ENCODE peak calls at places on chromosomes 6 and 20, in four cellular contexts. P, N, F and Q are unnamed samples.

GRCh38 chr6:170420791-170421776 is 114.5 kb downstream of the FAM120B start:
- DNase-seq in P (no peak), F (no peak), N (no peak), Q (no peak)

GRCh38 chr20:63972312-63973159 is 2.8 kb upstream of the ZNF512B start:
- DNase-seq in F (peak; percentile 48), P (peak; percentile 46), N (no peak), Q (no peak)

GRCh38 chr20:57553376-57554018 is 7.4 kb upstream of the PCK1 start:
- DNase-seq in N (no peak), P (no peak), F (no peak), Q (no peak)

GRCh38 chr6:132065556-132065955 is 114.4 kb upstream of the CCN2 start:
- DNase-seq in F (no peak), N (no peak), P (no peak), Q (peak; percentile 23)

GRCh38 chr6:146666909-146667308 is 68.1 kb downstream of the ADGB start:
- DNase-seq in F (no peak), P (no peak), N (no peak), Q (no peak)

GRCh38 chr6:107075951-107076381 is 39.3 kb downstream of the BEND3 start:
- DNase-seq in P (no peak), F (no peak), N (no peak), Q (no peak)

GRCh38 chr20:9815662-9816061 is 23.2 kb downstream of the PAK5 start:
- DNase-seq in F (no peak), N (no peak), P (no peak), Q (no peak)

GRCh38 chr6:56624728-56625069 is 18.0 kb downstream of the DST start:
- DNase-seq in F (no peak), N (no peak), P (no peak), Q (no peak)

GRCh38 chr6:148776321-148776966 is 29.6 kb downstream of the UST start:
- DNase-seq in F (no peak), N (no peak), P (no peak), Q (peak; percentile 57)

GRCh38 chr20:1880529-1881239 is 14.5 kb upstream of the SIRPA start:
- DNase-seq in N (no peak), P (no peak), F (no peak), Q (no peak)

GRCh38 chr6:107634147-107635057 is 144.5 kb downstream of the SOBP start:
- DNase-seq in N (no peak), F (no peak), P (no peak), Q (no peak)

GRCh38 chr6:5190467-5190866 is 70.3 kb downstream of the LYRM4 start:
- DNase-seq in N (no peak), F (no peak), P (no peak), Q (peak; percentile 97)

GRCh38 chr20:25398363-25399037 is 7.9 kb upstream of the ABHD12 start:
- DNase-seq in N (no peak), F (no peak), P (no peak), Q (no peak)

GRCh38 chr6:162733489-162733888 is 5.7 kb downstream of the PACRG start:
- DNase-seq in N (no peak), P (no peak), F (no peak), Q (no peak)

GRCh38 chr20:1667510-1668085 is 10.0 kb upstream of the SIRPG start:
- DNase-seq in N (no peak), F (no peak), P (no peak), Q (no peak)

GRCh38 chr6:157244175-157244574 is 79.1 kb downstream of the TMEM242 start:
- DNase-seq in N (no peak), F (no peak), P (no peak), Q (peak; percentile 24)

GRCh38 chr6:41779336-41779735 is 364 bp downstream of the FRS3 start:
- DNase-seq in P (no peak), F (no peak), N (no peak), Q (no peak)

GRCh38 chr6:45697605-45698004 is 318.1 kb downstream of the CLIC5 start:
- DNase-seq in F (no peak), N (no peak), P (no peak), Q (peak; percentile 99)

GRCh38 chr6:168333039-168333438 is 13.5 kb upstream of the DACT2 start:
- DNase-seq in F (no peak), N (no peak), P (no peak), Q (no peak)
- TF ChIP-seq CTCF in F (no peak), N (no peak), P (no peak), Q (peak; percentile 26)

DNA sequence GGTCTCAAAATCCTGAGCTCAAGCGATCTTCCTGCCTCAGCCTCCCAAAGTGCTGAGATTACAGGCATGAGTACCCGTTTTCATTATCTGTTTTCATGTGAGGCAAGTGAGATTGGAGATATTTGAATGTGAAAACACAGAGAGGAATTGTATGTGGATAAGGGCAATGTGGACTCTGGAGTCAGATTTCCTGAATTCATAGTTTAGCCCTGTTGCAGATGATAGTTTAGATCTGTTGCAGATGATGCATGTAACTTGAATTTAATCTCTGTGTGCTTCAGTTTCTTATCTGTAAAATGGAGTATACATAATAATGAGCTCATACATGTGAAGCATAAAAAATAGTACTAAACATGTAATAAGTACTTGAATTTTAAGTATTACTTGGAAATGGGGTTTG is 3.7 kb downstream of the SMPDL3A start:
- DNase-seq in P (no peak), N (no peak), F (no peak), Q (no peak)
- H3K27ac ChIP-seq in P (peak overlapping the region; percentile 94), N (no peak overlapping the region), F (no peak overlapping the region), Q (no peak overlapping the region)

GRCh38 chr6:99801805-99802204 is 192.2 kb downstream of the MCHR2 start:
- DNase-seq in P (no peak), N (no peak), F (no peak), Q (no peak)

GRCh38 chr6:99802396-99803031 is 191.5 kb downstream of the MCHR2 start:
- DNase-seq in P (no peak), F (no peak), N (no peak), Q (no peak)
- TF ChIP-seq CTCF in P (no peak), F (no peak), N (no peak), Q (no peak)

GRCh38 chr6:117309069-117309468 is 43.7 kb downstream of the VGLL2 start:
- DNase-seq in F (no peak), N (no peak), P (no peak), Q (no peak)

GRCh38 chr6:117307655-117308054 is 42.3 kb downstream of the VGLL2 start:
- DNase-seq in N (no peak), F (no peak), P (no peak), Q (no peak)

GRCh38 chr6:117306227-117306784 is 40.9 kb downstream of the VGLL2 start:
- DNase-seq in N (no peak), P (no peak), F (no peak), Q (no peak)

GRCh38 chr6:117309613-117310012 is 44.3 kb downstream of the VGLL2 start:
- DNase-seq in N (no peak), F (no peak), P (no peak), Q (no peak)

DNA sequence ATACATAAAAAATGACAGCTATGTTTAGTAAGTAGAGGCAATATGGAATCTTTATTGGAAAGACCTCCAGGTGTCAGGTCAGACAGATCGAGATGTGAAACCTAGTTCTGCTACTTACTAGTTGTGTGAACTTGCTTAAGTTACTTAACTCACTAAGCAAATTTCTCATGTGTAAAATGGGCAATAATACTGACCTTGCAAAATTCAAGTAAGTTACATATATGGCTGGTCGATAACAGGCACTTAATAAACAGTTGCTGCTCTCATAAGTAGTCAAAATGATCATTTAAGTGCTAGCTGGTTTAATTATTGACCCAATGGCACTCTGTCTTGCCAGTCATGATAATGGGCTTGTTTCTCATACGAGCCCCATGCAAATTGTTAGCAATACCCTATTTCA is 46.0 kb downstream of the VGLL2 start:
- DNase-seq in N (no peak), F (no peak), P (no peak), Q (no peak)
- H3K27ac ChIP-seq in N (no peak overlapping the region), F (no peak overlapping the region), P (no peak overlapping the region), Q (no peak overlapping the region)

GRCh38 chr20:406200-407096 is 1.7 kb upstream of the RBCK1 start:
- DNase-seq in P (no peak), F (no peak), N (no peak), Q (no peak)

GRCh38 chr20:409697-410559 is 1.8 kb downstream of the RBCK1 start:
- DNase-seq in N (no peak), P (peak; percentile 67), F (no peak), Q (no peak)

GRCh38 chr20:408843-409696 is 971 bp downstream of the RBCK1 start:
- DNase-seq in P (no peak), N (no peak), F (no peak), Q (no peak)

GRCh38 chr20:407097-407952 is 774 bp upstream of the RBCK1 start:
- DNase-seq in P (peak; percentile 90), F (peak; percentile 65), N (peak; percentile 68), Q (peak; percentile 45)

GRCh38 chr20:407953-408842 is at the start of gene RBCK1:
- DNase-seq in P (peak; percentile 93), F (peak; percentile 86), N (peak; percentile 86), Q (peak; percentile 56)
- TF ChIP-seq CTCF in P (no peak), F (no peak), N (no peak), Q (no peak)